ENCODE peak calls at places on chromosomes 5 and 9, in seven cellular contexts. Z, I, O, P, U, V and E are unnamed samples.
A peak's percentile ranks its signal among the peaks of the same experiment; 100 is the strongest.

GRCh38 chr5:107806271-107806670 is 135.5 kb upstream of the EFNA5 start:
- DNase-seq in Z (no peak), O (no peak), I (no peak), V (no peak), U (no peak), P (no peak), E (no peak)

GRCh38 chr9:33340186-33340585 is 49.9 kb downstream of the NFX1 start:
- DNase-seq in Z (no peak), I (no peak), P (no peak), U (no peak), O (no peak), V (no peak), E (no peak)

GRCh38 chr9:93248373-93248772 is 64.4 kb downstream of the WNK2 start:
- DNase-seq in I (no peak), Z (no peak), U (no peak), P (no peak), O (no peak), V (no peak), E (no peak)

GRCh38 chr9:136009516-136009915 is 48.3 kb upstream of the UBAC1 start:
- DNase-seq in U (no peak), P (no peak), V (no peak), O (no peak), Z (no peak), I (no peak), E (no peak)

GRCh38 chr9:21326526-21327139 is 8.6 kb downstream of the KLHL9 start:
- DNase-seq in I (peak; percentile 65), O (no peak), U (no peak), V (no peak), P (no peak), Z (peak; percentile 64), E (no peak)

GRCh38 chr5:5933651-5934050 is 444.7 kb downstream of the MED10 start:
- DNase-seq in P (no peak), O (no peak), I (no peak), U (no peak), Z (no peak), V (no peak), E (no peak)

GRCh38 chr5:35202319-35203111 is 27.8 kb downstream of the PRLR start:
- DNase-seq in U (peak; percentile 70), P (no peak), Z (peak; percentile 54), O (peak; percentile 68), V (peak; percentile 59), I (peak; percentile 61), E (no peak)

GRCh38 chr9:136572003-136572595 is 26.3 kb upstream of the NOTCH1 start:
- DNase-seq in I (peak; percentile 80), P (no peak), U (no peak), V (peak; percentile 15), Z (peak; percentile 58), O (no peak), E (no peak)

DNA sequence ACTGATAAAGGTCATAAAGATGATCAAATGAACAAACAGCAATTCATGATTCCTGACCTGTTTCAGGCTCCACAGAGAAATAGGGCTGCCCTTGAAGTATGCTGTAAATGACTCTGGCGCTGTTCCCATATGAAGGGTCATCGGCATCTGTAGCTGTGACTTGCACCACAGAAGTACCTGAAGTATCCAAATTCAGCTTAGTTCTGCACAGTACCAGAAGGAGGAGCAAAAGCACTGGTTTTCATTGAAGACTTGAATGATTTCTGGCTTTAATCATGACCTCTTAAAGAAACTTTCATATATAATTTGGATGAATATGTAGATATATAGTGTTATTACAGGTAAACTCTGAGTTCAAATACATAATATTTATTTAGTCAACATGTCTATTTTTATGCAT is 109.1 kb downstream of the CDH10 start:
- DNase-seq in V (no peak), O (no peak), P (no peak), U (no peak), I (no peak), Z (no peak), E (no peak)
- TF ChIP-seq CTCF in V (no peak), O (no peak), P (no peak), U (no peak), I (no peak), Z (no peak), E (peak; percentile 58)

GRCh38 chr5:135641329-135642178 is 62.8 kb upstream of the CXCL14 start:
- DNase-seq in I (no peak), P (no peak), O (no peak), V (no peak), U (no peak), Z (no peak), E (peak; percentile 44)

GRCh38 chr5:135644816-135645215 is 66.0 kb upstream of the CXCL14 start:
- DNase-seq in Z (no peak), P (no peak), I (no peak), V (no peak), O (no peak), U (no peak), E (no peak)

GRCh38 chr5:135644196-135644766 is 65.5 kb upstream of the CXCL14 start:
- DNase-seq in U (no peak), P (no peak), I (no peak), V (no peak), O (no peak), Z (no peak), E (no peak)

GRCh38 chr5:135642934-135643333 is 64.1 kb upstream of the CXCL14 start:
- DNase-seq in Z (no peak), O (no peak), I (no peak), V (no peak), U (no peak), P (no peak), E (no peak)

DNA sequence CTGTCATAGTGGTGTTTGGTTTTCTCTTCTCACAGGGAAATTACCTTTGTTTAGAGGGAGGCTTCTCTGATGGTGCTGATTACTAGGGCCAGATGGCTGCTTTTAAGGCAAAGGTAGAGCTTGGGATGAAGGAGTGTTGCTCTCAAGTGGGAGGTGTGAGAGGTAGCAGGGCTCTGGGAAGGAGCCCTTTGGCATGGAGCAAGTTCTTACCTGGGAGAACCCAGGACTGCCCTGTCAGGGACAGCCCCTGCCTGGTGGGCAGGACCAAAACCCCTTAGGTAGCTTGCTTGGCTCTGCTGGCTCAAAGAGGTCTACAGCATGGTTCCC is 63.4 kb upstream of the CXCL14 start:
- DNase-seq in U (no peak), O (no peak), P (no peak), Z (no peak), I (no peak), V (no peak), E (no peak)
- TF ChIP-seq CTCF in U (no peak), O (no peak), P (no peak), Z (no peak), I (no peak), V (no peak), E (no peak)

GRCh38 chr5:137199966-137200365 is 299.2 kb downstream of the SPOCK1 start:
- DNase-seq in Z (peak; percentile 51), V (no peak), I (peak; percentile 45), P (no peak), O (no peak), U (no peak), E (no peak)
- TF ChIP-seq CTCF in Z (no peak), V (no peak), I (no peak), P (no peak), O (no peak), U (no peak), E (peak; percentile 28)

DNA sequence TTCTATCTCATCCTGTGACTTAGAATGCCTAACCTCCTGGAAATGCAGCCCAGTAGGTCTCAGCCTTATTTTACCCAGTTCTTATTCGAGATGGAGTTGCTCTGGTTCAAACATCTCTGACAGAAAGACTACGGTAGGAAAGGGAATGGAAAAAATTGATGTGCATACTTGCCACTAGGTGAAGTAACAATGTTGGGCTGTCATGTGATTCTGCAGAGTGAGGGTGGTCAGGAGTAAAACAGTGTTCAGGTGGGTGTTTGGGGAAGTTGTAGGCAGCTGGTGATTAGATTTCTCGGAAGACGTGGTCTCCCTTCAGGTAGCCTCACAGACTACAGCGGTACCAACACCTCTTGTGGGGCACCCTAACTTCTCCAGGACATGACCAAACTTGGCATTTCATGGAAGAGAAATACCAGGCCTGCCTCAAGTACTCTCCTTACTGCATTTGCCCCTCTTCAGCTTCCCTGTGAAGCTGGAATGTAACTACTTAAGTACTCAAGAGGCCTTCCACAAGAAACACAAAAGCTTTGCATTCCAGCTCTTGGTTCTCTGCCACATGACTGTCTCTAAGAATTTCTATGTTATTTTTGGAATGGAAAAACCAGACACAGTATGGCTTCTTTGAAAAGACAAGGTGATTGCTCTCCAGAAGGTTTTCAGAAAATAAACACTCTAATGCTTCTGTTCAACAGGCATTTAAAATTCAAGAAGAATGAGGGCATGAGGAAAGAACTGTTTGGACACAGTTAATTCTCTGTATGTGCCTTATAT is 17.4 kb upstream of the ENTREP1 start:
- DNase-seq in Z (peak; percentile 94), P (no peak), O (no peak), I (peak; percentile 79), U (no peak), V (no peak), E (no peak)
- TF ChIP-seq CTCF in Z (no peak), P (no peak), O (no peak), I (no peak), U (no peak), V (no peak), E (no peak)

GRCh38 chr9:7358876-7359275 is 440.7 kb downstream of the DMAC1 start:
- DNase-seq in U (no peak), Z (no peak), P (no peak), V (no peak), O (no peak), I (peak; percentile 19), E (no peak)
- TF ChIP-seq CTCF in U (no peak), Z (no peak), P (no peak), V (no peak), O (no peak), I (peak; percentile 48), E (peak; percentile 27)

GRCh38 chr5:58207076-58207475 is 252.8 kb downstream of the PLK2 start:
- DNase-seq in O (no peak), V (no peak), I (no peak), Z (no peak), U (no peak), P (no peak), E (no peak)
- TF ChIP-seq CTCF in O (no peak), V (no peak), I (no peak), Z (no peak), U (no peak), P (no peak), E (no peak)

GRCh38 chr5:31581498-31582099 is 49.5 kb downstream of the C5orf22 start:
- DNase-seq in P (no peak), Z (peak; percentile 72), U (no peak), V (peak; percentile 24), I (peak; percentile 70), O (no peak), E (peak; percentile 27)
- TF ChIP-seq CTCF in P (peak; percentile 62), Z (peak; percentile 40), U (peak; percentile 31), V (peak; percentile 19), I (peak; percentile 36), O (peak; percentile 12), E (peak; percentile 52)

GRCh38 chr5:141371572-141372475 is 1.8 kb downstream of the PCDHGB3 start:
- DNase-seq in Z (no peak), P (no peak), O (no peak), I (no peak), V (no peak), U (no peak), E (no peak)

GRCh38 chr5:141374627-141375026 is 936 bp downstream of the PCDHGA6 start:
- DNase-seq in Z (no peak), O (no peak), I (no peak), U (no peak), V (no peak), P (no peak), E (no peak)

GRCh38 chr5:141369994-141370848 is at the start of gene PCDHGB3:
- DNase-seq in Z (peak; percentile 76), U (no peak), I (peak; percentile 77), P (no peak), V (peak; percentile 41), O (no peak), E (no peak)

GRCh38 chr5:141373673-141374317 is at the start of gene PCDHGA6:
- DNase-seq in V (no peak), O (no peak), P (no peak), U (no peak), Z (peak; percentile 53), I (peak; percentile 73), E (no peak)
- TF ChIP-seq CTCF in V (no peak), O (no peak), P (peak; percentile 17), U (no peak), Z (peak; percentile 57), I (peak; percentile 66), E (peak; percentile 35)